ENCODE peak calls at places on chromosome 22, in nine cellular contexts. W, F, R, L, A, C, K, E and Q are unnamed samples.

GRCh38 chr22:18998998-18999397 is 62.9 kb upstream of the PRODH start:
- DNase-seq in W (no peak), F (no peak), R (no peak), L (no peak), A (no peak), C (no peak), K (no peak), E (no peak), Q (no peak)

GRCh38 chr22:36411589-36412258 is 24.0 kb upstream of the MYH9 start:
- DNase-seq in W (peak), F (no peak), R (no peak), L (no peak), A (no peak), C (no peak), K (no peak), E (no peak), Q (no peak)

GRCh38 chr22:27588915-27589314 is 212.6 kb downstream of the MN1 start:
- DNase-seq in W (no peak), F (no peak), R (no peak), L (no peak), A (no peak), C (no peak), K (no peak), E (no peak), Q (no peak)

GRCh38 chr22:23012081-23012622 is 58.2 kb upstream of the GNAZ start:
- DNase-seq in W (no peak), F (no peak), R (peak), L (no peak), A (no peak), C (no peak), K (no peak), E (no peak), Q (no peak)

GRCh38 chr22:37169412-37169811 is 18.6 kb downstream of the C1QTNF6 start:
- DNase-seq in W (no peak), F (no peak), R (no peak), L (no peak), A (no peak), C (no peak), K (peak), E (no peak), Q (no peak)

GRCh38 chr22:31680764-31681624 is 19.0 kb upstream of the PISD start:
- DNase-seq in W (no peak), F (peak), R (no peak), L (peak), A (peak), C (no peak), K (peak), E (peak), Q (peak)

GRCh38 chr22:20656902-20657836 is 116.7 kb upstream of the SERPIND1 start:
- DNase-seq in W (no peak), F (no peak), R (no peak), L (peak), A (no peak), C (no peak), K (no peak), E (peak), Q (no peak)

GRCh38 chr22:49956914-49957825 is 3.4 kb upstream of the PIM3 start:
- DNase-seq in W (no peak), F (no peak), R (no peak), L (peak), A (no peak), C (no peak), K (peak), E (no peak), Q (no peak)

GRCh38 chr22:41598081-41598480 is 8.4 kb upstream of the PMM1 start:
- DNase-seq in W (no peak), F (peak), R (no peak), L (no peak), A (peak), C (no peak), K (no peak), E (peak), Q (no peak)

GRCh38 chr22:37739000-37739399 is 42.2 kb downstream of the TRIOBP start:
- DNase-seq in W (no peak), F (peak), R (no peak), L (peak), A (peak), C (no peak), K (peak), E (peak), Q (no peak)

GRCh38 chr22:31488988-31489617 is 539 bp downstream of the EIF4ENIF1 start:
- DNase-seq in W (peak), F (peak), R (no peak), L (no peak), A (peak), C (no peak), K (peak), E (peak), Q (no peak)

GRCh38 chr22:43151251-43152000 is at the start of gene TSPO:
- DNase-seq in W (peak), F (peak), R (peak), L (peak), A (peak), C (peak), K (peak), E (peak), Q (peak)

GRCh38 chr22:48143856-48144255 is 1381.4 kb downstream of the TBC1D22A start:
- DNase-seq in W (no peak), F (no peak), R (no peak), L (no peak), A (no peak), C (no peak), K (no peak), E (no peak), Q (no peak)

GRCh38 chr22:50051930-50052329 is 6.2 kb downstream of the TTLL8 start:
- DNase-seq in W (no peak), F (no peak), R (no peak), L (no peak), A (no peak), C (no peak), K (peak), E (no peak), Q (no peak)

GRCh38 chr22:46044718-46045458 is 67.9 kb upstream of the WNT7B start:
- DNase-seq in W (no peak), F (no peak), R (no peak), L (peak), A (no peak), C (no peak), K (no peak), E (no peak), Q (no peak)

GRCh38 chr22:36147196-36147788 is 13.3 kb downstream of the APOL3 start:
- DNase-seq in W (no peak), F (no peak), R (no peak), L (peak), A (no peak), C (no peak), K (no peak), E (no peak), Q (no peak)

GRCh38 chr22:49627217-49628181 is 200.2 kb downstream of the BRD1 start:
- DNase-seq in W (no peak), F (no peak), R (no peak), L (no peak), A (no peak), C (no peak), K (peak), E (no peak), Q (no peak)

GRCh38 chr22:39207141-39208012 is 37.4 kb downstream of the PDGFB start:
- DNase-seq in W (no peak), F (peak), R (no peak), L (peak), A (peak), C (no peak), K (no peak), E (no peak), Q (no peak)

GRCh38 chr22:32536352-32536751 is 61.7 kb downstream of the FBXO7 start:
- DNase-seq in W (no peak), F (no peak), R (no peak), L (no peak), A (no peak), C (no peak), K (no peak), E (no peak), Q (no peak)